ENCODE peak calls at places on chromosome 22, in ten cellular contexts. E, R, Y, H, T, K, Z, X, F and A are unnamed samples.

GRCh38 chr22:35446365-35446764 is 46.4 kb downstream of the MCM5 start:
- DNase-seq in E (peak; percentile 60), R (peak; percentile 58), Y (no peak), H (no peak), T (no peak), K (no peak), Z (peak; percentile 77), X (no peak), F (no peak), A (no peak)

GRCh38 chr22:43570531-43571144 is 158.8 kb downstream of the MPPED1 start:
- DNase-seq in E (no peak), R (no peak), Y (no peak), H (no peak), T (no peak), K (no peak), Z (no peak), X (no peak), F (no peak), A (no peak)

GRCh38 chr22:35638408-35638807 is 9.8 kb upstream of the APOL6 start:
- DNase-seq in E (peak; percentile 95), R (peak; percentile 39), Y (no peak), H (no peak), T (no peak), K (peak; percentile 91), Z (peak; percentile 42), X (no peak), F (no peak), A (no peak)

GRCh38 chr22:49494555-49494954 is 333.1 kb downstream of the BRD1 start:
- DNase-seq in E (no peak), R (no peak), Y (no peak), H (no peak), T (no peak), K (no peak), Z (no peak), X (no peak), F (no peak), A (no peak)

GRCh38 chr22:47606426-47606825 is 844.0 kb downstream of the TBC1D22A start:
- DNase-seq in E (no peak), R (no peak), Y (no peak), H (no peak), T (no peak), K (no peak), Z (no peak), X (no peak), F (no peak), A (no peak)

GRCh38 chr22:29470159-29470855 is 9.7 kb upstream of the NEFH start:
- DNase-seq in E (peak; percentile 22), R (no peak), Y (peak; percentile 65), H (peak; percentile 65), T (peak; percentile 92), K (peak; percentile 35), Z (no peak), X (no peak), F (peak; percentile 24), A (peak; percentile 78)

GRCh38 chr22:44383071-44383575 is 70.4 kb upstream of the SHISAL1 start:
- DNase-seq in E (no peak), R (no peak), Y (no peak), H (no peak), T (no peak), K (no peak), Z (no peak), X (no peak), F (no peak), A (no peak)

GRCh38 chr22:36327922-36328551 is 59.7 kb downstream of the MYH9 start:
- DNase-seq in E (peak; percentile 50), R (no peak), Y (no peak), H (no peak), T (no peak), K (peak; percentile 70), Z (peak; percentile 64), X (no peak), F (no peak), A (no peak)

GRCh38 chr22:41264408-41264941 is 21.5 kb downstream of the RANGAP1 start:
- DNase-seq in E (no peak), R (no peak), Y (no peak), H (no peak), T (no peak), K (no peak), Z (no peak), X (no peak), F (no peak), A (no peak)

GRCh38 chr22:30863161-30863833 is 105.3 kb downstream of the MORC2 start:
- DNase-seq in E (no peak), R (no peak), Y (no peak), H (peak; percentile 48), T (no peak), K (no peak), Z (no peak), X (no peak), F (no peak), A (no peak)